ENCODE peak calls at places on chromosomes 1 and 21, in nine cellular contexts. S, M, C, K, Z, T, E, D and V are unnamed samples.

GRCh38 chr1:248913933-248914332 is 7.9 kb downstream of the PGBD2 start:
- DNase-seq in S (no peak), M (no peak), C (no peak), K (no peak), Z (no peak), T (no peak), E (no peak), D (no peak), V (no peak)

GRCh38 chr21:31222142-31222541 is 121.9 kb downstream of the TIAM1 start:
- DNase-seq in S (no peak), M (peak), C (peak), K (no peak), Z (no peak), T (no peak), E (no peak), D (no peak), V (no peak)

GRCh38 chr1:44103270-44104131 is 15.1 kb upstream of the KLF17 start:
- DNase-seq in S (no peak), M (no peak), C (peak), K (no peak), Z (no peak), T (no peak), E (no peak), D (no peak), V (peak)

GRCh38 chr1:160083968-160084770 is 2.8 kb downstream of the KCNJ9 start:
- DNase-seq in S (no peak), M (peak), C (peak), K (peak), Z (no peak), T (peak), E (no peak), D (no peak), V (peak)

GRCh38 chr1:236853916-236854601 is 59.0 kb downstream of the MTR start:
- DNase-seq in S (no peak), M (peak), C (peak), K (no peak), Z (no peak), T (no peak), E (no peak), D (no peak), V (no peak)

GRCh38 chr21:35150562-35151226 is 101.6 kb upstream of the RUNX1 start:
- DNase-seq in S (no peak), M (peak), C (peak), K (no peak), Z (no peak), T (no peak), E (no peak), D (no peak), V (no peak)

GRCh38 chr1:11918779-11919519 is 7.3 kb downstream of the KIAA2013 start:
- DNase-seq in S (no peak), M (peak), C (peak), K (peak), Z (no peak), T (no peak), E (peak), D (peak), V (no peak)

GRCh38 chr1:70827030-70827429 is 220.6 kb downstream of the PTGER3 start:
- DNase-seq in S (no peak), M (no peak), C (no peak), K (no peak), Z (no peak), T (no peak), E (no peak), D (no peak), V (no peak)

GRCh38 chr1:15852036-15852827 is 4.7 kb downstream of the SPEN start:
- DNase-seq in S (no peak), M (no peak), C (no peak), K (no peak), Z (no peak), T (peak), E (no peak), D (no peak), V (no peak)

GRCh38 chr21:45267390-45267760 is 20.3 kb downstream of the POFUT2 start:
- DNase-seq in S (no peak), M (no peak), C (no peak), K (no peak), Z (no peak), T (no peak), E (no peak), D (no peak), V (no peak)

GRCh38 chr1:26468911-26469310 is 3.3 kb upstream of the HMGN2 start:
- DNase-seq in S (no peak), M (no peak), C (no peak), K (no peak), Z (no peak), T (no peak), E (no peak), D (peak), V (no peak)

GRCh38 chr1:27949027-27949426 is 10.7 kb upstream of the XKR8 start:
- DNase-seq in S (no peak), M (no peak), C (no peak), K (no peak), Z (no peak), T (no peak), E (no peak), D (no peak), V (no peak)

GRCh38 chr21:37828515-37828914 is 87.7 kb downstream of the KCNJ6 start:
- DNase-seq in S (no peak), M (no peak), C (no peak), K (no peak), Z (no peak), T (no peak), E (no peak), D (peak), V (no peak)

GRCh38 chr1:162373541-162374375 is 2.9 kb downstream of the SPATA46 start:
- DNase-seq in S (no peak), M (peak), C (peak), K (peak), Z (no peak), T (no peak), E (no peak), D (no peak), V (no peak)

GRCh38 chr1:153789478-153790148 is 14.4 kb downstream of the SLC27A3 start:
- DNase-seq in S (no peak), M (no peak), C (no peak), K (no peak), Z (no peak), T (no peak), E (no peak), D (no peak), V (no peak)

GRCh38 chr1:91741906-91742305 is 144.0 kb downstream of the TGFBR3 start:
- DNase-seq in S (no peak), M (no peak), C (no peak), K (no peak), Z (no peak), T (no peak), E (no peak), D (no peak), V (no peak)

GRCh38 chr21:34039678-34040382 is 33.5 kb upstream of the MRPS6 start:
- DNase-seq in S (no peak), M (no peak), C (no peak), K (no peak), Z (no peak), T (no peak), E (no peak), D (no peak), V (no peak)

GRCh38 chr1:184158911-184159701 is 107.6 kb downstream of the TSEN15 start:
- DNase-seq in S (no peak), M (no peak), C (no peak), K (no peak), Z (peak), T (no peak), E (no peak), D (no peak), V (peak)

GRCh38 chr1:170732262-170732595 is 68.3 kb downstream of the PRRX1 start:
- DNase-seq in S (peak), M (no peak), C (no peak), K (no peak), Z (no peak), T (no peak), E (no peak), D (no peak), V (no peak)

GRCh38 chr1:44842763-44843655 is at the start of gene PTCH2:
- DNase-seq in S (peak), M (peak), C (peak), K (peak), Z (no peak), T (no peak), E (no peak), D (peak), V (peak)

GRCh38 chr1:228299211-228299610 is 91.4 kb downstream of the OBSCN start:
- DNase-seq in S (no peak), M (no peak), C (no peak), K (no peak), Z (no peak), T (no peak), E (no peak), D (no peak), V (no peak)

GRCh38 chr1:1420654-1421134 is 382 bp downstream of the ANKRD65 start:
- DNase-seq in S (no peak), M (no peak), C (no peak), K (no peak), Z (no peak), T (no peak), E (no peak), D (no peak), V (no peak)

GRCh38 chr1:25458550-25459298 is 28.0 kb downstream of the MACO1 start:
- DNase-seq in S (no peak), M (peak), C (peak), K (no peak), Z (peak), T (no peak), E (no peak), D (no peak), V (peak)

GRCh38 chr1:154877370-154877974 is 7.4 kb upstream of the KCNN3 start:
- DNase-seq in S (no peak), M (peak), C (peak), K (no peak), Z (no peak), T (no peak), E (no peak), D (no peak), V (no peak)

GRCh38 chr1:226838456-226838855 is 32.0 kb upstream of the PSEN2 start:
- DNase-seq in S (no peak), M (no peak), C (no peak), K (no peak), Z (no peak), T (no peak), E (no peak), D (no peak), V (no peak)

GRCh38 chr1:92168657-92169056 is 49.1 kb upstream of the C1orf146 start:
- DNase-seq in S (no peak), M (no peak), C (peak), K (no peak), Z (no peak), T (no peak), E (no peak), D (peak), V (no peak)

GRCh38 chr21:23858878-23859277 is 1748.4 kb downstream of the MRPL39 start:
- DNase-seq in S (no peak), M (no peak), C (no peak), K (no peak), Z (no peak), T (no peak), E (no peak), D (no peak), V (no peak)